ENCODE peak calls at places on chromosomes 6 and 20, in eight cellular contexts. One of them, this sample, is unnamed.

GRCh38 chr6:133802861-133803260 is 86.1 kb upstream of the TCF21 start:
- DNase-seq in HCT116: no peak
- DNase-seq in NB4: no peak
- DNase-seq in endothelial cell of umbilical vein: no peak
- DNase-seq in A549: no peak
- DNase-seq in K562: no peak
- DNase-seq in SK-N-SH: no peak
- DNase-seq in WTC11: no peak
- DNase-seq in this sample: no peak

GRCh38 chr20:24948939-24949679 is at the start of gene CST7:
- DNase-seq in endothelial cell of umbilical vein: no peak
- DNase-seq in SK-N-SH: no peak
- DNase-seq in A549: no peak
- DNase-seq in K562: no peak
- DNase-seq in HCT116: no peak
- DNase-seq in NB4: peak
- DNase-seq in WTC11: no peak
- DNase-seq in this sample: no peak

GRCh38 chr20:35462351-35462750 is 7.0 kb downstream of the CEP250 start:
- DNase-seq in HCT116: no peak
- DNase-seq in SK-N-SH: no peak
- DNase-seq in NB4: no peak
- DNase-seq in WTC11: no peak
- DNase-seq in endothelial cell of umbilical vein: no peak
- DNase-seq in K562: peak
- DNase-seq in A549: no peak
- DNase-seq in this sample: no peak

GRCh38 chr6:143620461-143620860 is 57.3 kb upstream of the PHACTR2 start:
- DNase-seq in WTC11: no peak
- DNase-seq in K562: no peak
- DNase-seq in A549: no peak
- DNase-seq in NB4: no peak
- DNase-seq in endothelial cell of umbilical vein: no peak
- DNase-seq in HCT116: no peak
- DNase-seq in SK-N-SH: no peak
- DNase-seq in this sample: no peak

GRCh38 chr20:57941572-57942381 is 232.0 kb upstream of the PMEPA1 start:
- DNase-seq in K562: no peak
- DNase-seq in NB4: no peak
- DNase-seq in A549: peak
- DNase-seq in HCT116: no peak
- DNase-seq in SK-N-SH: peak
- DNase-seq in WTC11: no peak
- DNase-seq in endothelial cell of umbilical vein: no peak
- DNase-seq in this sample: no peak

GRCh38 chr6:113980937-113981554 is 10.1 kb upstream of the HDAC2 start:
- DNase-seq in SK-N-SH: peak
- DNase-seq in WTC11: peak
- DNase-seq in NB4: peak
- DNase-seq in K562: peak
- DNase-seq in HCT116: no peak
- DNase-seq in A549: peak
- DNase-seq in endothelial cell of umbilical vein: peak
- DNase-seq in this sample: peak

GRCh38 chr6:42118162-42119001 is 24.0 kb downstream of the C6orf132 start:
- DNase-seq in A549: peak
- DNase-seq in K562: no peak
- DNase-seq in endothelial cell of umbilical vein: no peak
- DNase-seq in WTC11: no peak
- DNase-seq in NB4: no peak
- DNase-seq in HCT116: no peak
- DNase-seq in SK-N-SH: peak
- DNase-seq in this sample: peak

GRCh38 chr20:46994341-46994740 is 99.7 kb downstream of the EYA2 start:
- DNase-seq in K562: no peak
- DNase-seq in WTC11: no peak
- DNase-seq in A549: no peak
- DNase-seq in endothelial cell of umbilical vein: no peak
- DNase-seq in NB4: no peak
- DNase-seq in SK-N-SH: no peak
- DNase-seq in HCT116: no peak
- DNase-seq in this sample: no peak

GRCh38 chr6:2531426-2532208 is 219.1 kb downstream of the MYLK4 start:
- DNase-seq in NB4: peak
- DNase-seq in HCT116: no peak
- DNase-seq in WTC11: no peak
- DNase-seq in endothelial cell of umbilical vein: no peak
- DNase-seq in SK-N-SH: no peak
- DNase-seq in K562: no peak
- DNase-seq in A549: no peak
- DNase-seq in this sample: no peak

GRCh38 chr20:11766961-11767360 is 150.7 kb upstream of the BTBD3 start:
- DNase-seq in SK-N-SH: no peak
- DNase-seq in A549: no peak
- DNase-seq in HCT116: no peak
- DNase-seq in WTC11: no peak
- DNase-seq in K562: no peak
- DNase-seq in NB4: no peak
- DNase-seq in endothelial cell of umbilical vein: no peak
- DNase-seq in this sample: no peak

GRCh38 chr6:19754686-19755085 is 82.5 kb upstream of the ID4 start:
- DNase-seq in NB4: no peak
- DNase-seq in WTC11: no peak
- DNase-seq in endothelial cell of umbilical vein: no peak
- DNase-seq in HCT116: no peak
- DNase-seq in K562: no peak
- DNase-seq in SK-N-SH: no peak
- DNase-seq in A549: no peak
- DNase-seq in this sample: no peak

GRCh38 chr6:142074516-142074915 is 58.2 kb upstream of the GJE1 start:
- DNase-seq in NB4: no peak
- DNase-seq in SK-N-SH: no peak
- DNase-seq in WTC11: no peak
- DNase-seq in K562: no peak
- DNase-seq in HCT116: no peak
- DNase-seq in endothelial cell of umbilical vein: no peak
- DNase-seq in A549: no peak
- DNase-seq in this sample: no peak

GRCh38 chr6:20159781-20160540 is 52.3 kb downstream of the MBOAT1 start:
- DNase-seq in K562: no peak
- DNase-seq in WTC11: no peak
- DNase-seq in A549: no peak
- DNase-seq in NB4: no peak
- DNase-seq in SK-N-SH: no peak
- DNase-seq in endothelial cell of umbilical vein: no peak
- DNase-seq in HCT116: no peak
- DNase-seq in this sample: no peak

GRCh38 chr6:158909938-158910337 is 90.1 kb downstream of the RSPH3 start:
- DNase-seq in K562: no peak
- DNase-seq in NB4: no peak
- DNase-seq in HCT116: no peak
- DNase-seq in A549: no peak
- DNase-seq in SK-N-SH: no peak
- DNase-seq in endothelial cell of umbilical vein: no peak
- DNase-seq in WTC11: no peak
- DNase-seq in this sample: no peak

GRCh38 chr20:32325706-32326506 is 32.2 kb upstream of the ASXL1 start:
- DNase-seq in endothelial cell of umbilical vein: peak
- DNase-seq in NB4: no peak
- DNase-seq in K562: no peak
- DNase-seq in SK-N-SH: no peak
- DNase-seq in HCT116: peak
- DNase-seq in WTC11: no peak
- DNase-seq in A549: peak
- DNase-seq in this sample: peak

GRCh38 chr6:47464052-47464451 is 13.5 kb upstream of the CD2AP start:
- DNase-seq in endothelial cell of umbilical vein: no peak
- DNase-seq in K562: no peak
- DNase-seq in WTC11: no peak
- DNase-seq in HCT116: no peak
- DNase-seq in NB4: no peak
- DNase-seq in SK-N-SH: no peak
- DNase-seq in A549: peak
- DNase-seq in this sample: no peak

GRCh38 chr20:42093041-42093440 is 474.9 kb upstream of the CHD6 start:
- DNase-seq in HCT116: no peak
- DNase-seq in A549: no peak
- DNase-seq in NB4: no peak
- DNase-seq in SK-N-SH: no peak
- DNase-seq in endothelial cell of umbilical vein: no peak
- DNase-seq in WTC11: no peak
- DNase-seq in K562: no peak
- DNase-seq in this sample: no peak

GRCh38 chr20:45021626-45022025 is 55.3 kb downstream of the STK4 start:
- DNase-seq in K562: no peak
- DNase-seq in A549: no peak
- DNase-seq in NB4: no peak
- DNase-seq in SK-N-SH: no peak
- DNase-seq in HCT116: no peak
- DNase-seq in WTC11: no peak
- DNase-seq in endothelial cell of umbilical vein: no peak
- DNase-seq in this sample: no peak

GRCh38 chr6:27864906-27865883 is 47.0 kb downstream of the OR2B2 start:
- DNase-seq in endothelial cell of umbilical vein: peak
- DNase-seq in NB4: peak
- DNase-seq in WTC11: peak
- DNase-seq in A549: peak
- DNase-seq in K562: peak
- DNase-seq in HCT116: no peak
- DNase-seq in SK-N-SH: peak
- DNase-seq in this sample: peak

GRCh38 chr6:83578057-83578456 is 65.7 kb downstream of the PRSS35 start:
- DNase-seq in WTC11: no peak
- DNase-seq in NB4: no peak
- DNase-seq in SK-N-SH: no peak
- DNase-seq in endothelial cell of umbilical vein: no peak
- DNase-seq in A549: no peak
- DNase-seq in HCT116: no peak
- DNase-seq in K562: no peak
- DNase-seq in this sample: no peak

GRCh38 chr20:34388678-34389077 is 25.6 kb downstream of the ITCH start:
- DNase-seq in endothelial cell of umbilical vein: no peak
- DNase-seq in NB4: no peak
- DNase-seq in HCT116: no peak
- DNase-seq in K562: no peak
- DNase-seq in SK-N-SH: no peak
- DNase-seq in A549: no peak
- DNase-seq in WTC11: no peak
- DNase-seq in this sample: no peak

GRCh38 chr6:127343753-127344659 is 597 bp upstream of the ECHDC1 start:
- DNase-seq in WTC11: no peak
- DNase-seq in NB4: peak
- DNase-seq in endothelial cell of umbilical vein: peak
- DNase-seq in HCT116: no peak
- DNase-seq in K562: no peak
- DNase-seq in A549: peak
- DNase-seq in SK-N-SH: peak
- DNase-seq in this sample: peak

GRCh38 chr6:119323478-119323877 is 26.1 kb downstream of the MAN1A1 start:
- DNase-seq in A549: no peak
- DNase-seq in HCT116: peak
- DNase-seq in endothelial cell of umbilical vein: no peak
- DNase-seq in WTC11: no peak
- DNase-seq in NB4: no peak
- DNase-seq in K562: no peak
- DNase-seq in SK-N-SH: no peak
- DNase-seq in this sample: no peak
- TF ChIP-seq MAX in A549: no peak
- TF ChIP-seq MAX in HCT116: no peak
- TF ChIP-seq MAX in endothelial cell of umbilical vein: no peak
- TF ChIP-seq MAX in WTC11: no peak
- TF ChIP-seq MAX in NB4: no peak
- TF ChIP-seq MAX in K562: no peak
- TF ChIP-seq MAX in SK-N-SH: no peak
- TF ChIP-seq MAX in this sample: no peak

GRCh38 chr6:157615411-157615763 is 207.7 kb upstream of the SNX9 start:
- DNase-seq in WTC11: no peak
- DNase-seq in K562: no peak
- DNase-seq in NB4: peak
- DNase-seq in HCT116: no peak
- DNase-seq in endothelial cell of umbilical vein: peak
- DNase-seq in A549: peak
- DNase-seq in SK-N-SH: no peak
- DNase-seq in this sample: no peak
- TF ChIP-seq MAX in WTC11: no peak
- TF ChIP-seq MAX in K562: no peak
- TF ChIP-seq MAX in NB4: peak
- TF ChIP-seq MAX in HCT116: no peak
- TF ChIP-seq MAX in endothelial cell of umbilical vein: no peak
- TF ChIP-seq MAX in A549: no peak
- TF ChIP-seq MAX in SK-N-SH: no peak
- TF ChIP-seq MAX in this sample: no peak

GRCh38 chr6:37187321-37188022 is 17.5 kb downstream of the PIM1 start:
- DNase-seq in A549: no peak
- DNase-seq in NB4: no peak
- DNase-seq in WTC11: no peak
- DNase-seq in K562: peak
- DNase-seq in HCT116: no peak
- DNase-seq in endothelial cell of umbilical vein: no peak
- DNase-seq in SK-N-SH: no peak
- DNase-seq in this sample: no peak

GRCh38 chr6:37188962-37189510 is 19.1 kb downstream of the PIM1 start:
- DNase-seq in WTC11: no peak
- DNase-seq in HCT116: no peak
- DNase-seq in NB4: no peak
- DNase-seq in K562: no peak
- DNase-seq in endothelial cell of umbilical vein: no peak
- DNase-seq in A549: no peak
- DNase-seq in SK-N-SH: no peak
- DNase-seq in this sample: no peak

GRCh38 chr6:37190159-37190535 is 20.2 kb downstream of the PIM1 start:
- DNase-seq in SK-N-SH: no peak
- DNase-seq in HCT116: no peak
- DNase-seq in NB4: no peak
- DNase-seq in WTC11: no peak
- DNase-seq in endothelial cell of umbilical vein: no peak
- DNase-seq in K562: no peak
- DNase-seq in A549: no peak
- DNase-seq in this sample: no peak

GRCh38 chr6:37192669-37193068 is 22.7 kb downstream of the PIM1 start:
- DNase-seq in K562: no peak
- DNase-seq in WTC11: no peak
- DNase-seq in A549: no peak
- DNase-seq in HCT116: no peak
- DNase-seq in endothelial cell of umbilical vein: no peak
- DNase-seq in NB4: no peak
- DNase-seq in SK-N-SH: no peak
- DNase-seq in this sample: no peak
- TF ChIP-seq MAX in K562: no peak
- TF ChIP-seq MAX in WTC11: no peak
- TF ChIP-seq MAX in A549: no peak
- TF ChIP-seq MAX in HCT116: no peak
- TF ChIP-seq MAX in endothelial cell of umbilical vein: no peak
- TF ChIP-seq MAX in NB4: no peak
- TF ChIP-seq MAX in SK-N-SH: no peak
- TF ChIP-seq MAX in this sample: no peak

DNA sequence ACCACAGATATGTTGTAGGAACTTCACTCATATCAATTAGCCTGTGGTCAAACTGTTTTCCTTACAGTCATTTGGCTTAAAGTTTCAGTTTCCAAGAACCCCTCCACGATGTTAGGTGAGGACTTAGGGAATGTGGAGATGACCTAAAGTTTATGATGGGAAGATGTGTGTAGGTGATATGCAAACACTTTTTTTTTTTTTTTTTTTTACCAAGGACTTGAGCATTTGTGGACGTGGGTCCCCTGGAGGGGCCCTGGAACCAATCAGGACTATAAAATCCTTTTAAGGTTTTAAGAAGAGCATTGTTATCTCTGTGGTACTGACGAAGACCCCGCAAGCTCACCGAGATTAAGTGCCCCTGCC is 478 bp upstream of the MTHFD1L start:
- DNase-seq in NB4: peak
- DNase-seq in SK-N-SH: no peak
- DNase-seq in HCT116: no peak
- DNase-seq in A549: no peak
- DNase-seq in WTC11: no peak
- DNase-seq in K562: no peak
- DNase-seq in endothelial cell of umbilical vein: no peak
- DNase-seq in this sample: no peak
- TF ChIP-seq MAX in NB4: no peak
- TF ChIP-seq MAX in SK-N-SH: no peak
- TF ChIP-seq MAX in HCT116: no peak
- TF ChIP-seq MAX in A549: no peak
- TF ChIP-seq MAX in WTC11: no peak
- TF ChIP-seq MAX in K562: no peak
- TF ChIP-seq MAX in endothelial cell of umbilical vein: no peak
- TF ChIP-seq MAX in this sample: no peak